ENCODE peak calls at places on chromosome 18, in nine cellular contexts. R is activated naive CD8-positive, alpha-beta T cell treated with anti-CD3 and anti-CD28 coated beads for 36 hours; H is prostate gland; K is NCI-H774; Y is stimulated activated CD4-positive, alpha-beta T cell treated with anti-CD3 and anti-CD28 coated beads, Interleukin-12 subunit alpha, Interleukin-12 subunit beta, amount 100 ng/mL, for 48 hours; G is nucleus accumbens; Q is nephron progenitor cell; X is T-helper 2 cell treated with Interferon-gamma antibody and Interleukin-4, amounts not matched to agents 5 μg/mL and 100 μg/mL, for 36 hours; D is activated T-helper 1 cell treated with anti-CD3 and anti-CD28 coated beads, Interleukin-12 subunit alpha, Interleukin-12 subunit beta, Interleukin-2, Interleukin-4 antibody, amounts not matched to agents 30 ng/mL and 10 ng/mL and 1 ng/mL, durations not matched to agents 14 hours and 24 hours and 36 hours. L is an unnamed sample.

GRCh38 chr18:26190506-26190905 is 35.7 kb upstream of the TAF4B start:
- DNase-seq in R (peak; percentile 44), H (no peak), K (no peak), Y (no peak), G (no peak), Q (no peak), X (peak; percentile 19), D (peak; percentile 22), L (no peak)

GRCh38 chr18:52339891-52340371 is at the start of gene DCC:
- DNase-seq in R (no peak), H (peak; percentile 19), K (peak; percentile 11), Y (no peak), G (peak; percentile 46), Q (peak; percentile 71), X (no peak), D (no peak), L (peak; percentile 79)

GRCh38 chr18:24602156-24602555 is 141.7 kb downstream of the HRH4 start:
- DNase-seq in R (no peak), H (no peak), K (no peak), Y (no peak), G (no peak), Q (no peak), X (no peak), D (no peak), L (no peak)

GRCh38 chr18:50982802-50983179 is 15.0 kb downstream of the ELAC1 start:
- DNase-seq in R (no peak), H (peak; percentile 16), K (no peak), Y (no peak), G (no peak), Q (no peak), X (no peak), D (no peak), L (no peak)

GRCh38 chr18:60471652-60472051 is 99.1 kb upstream of the MC4R start:
- DNase-seq in R (no peak), H (no peak), K (peak; percentile 13), Y (no peak), G (no peak), Q (no peak), X (no peak), D (no peak), L (no peak)

GRCh38 chr18:45119888-45120287 is 439.2 kb downstream of the SETBP1 start:
- DNase-seq in R (no peak), H (no peak), K (no peak), Y (no peak), G (no peak), Q (no peak), X (no peak), D (no peak), L (no peak)

GRCh38 chr18:45764000-45764686 is 40.2 kb downstream of the SLC14A1 start:
- DNase-seq in R (no peak), H (no peak), K (no peak), Y (no peak), G (no peak), Q (no peak), X (no peak), D (no peak), L (no peak)

GRCh38 chr18:21110667-21111350 is 804 bp downstream of the ROCK1 start:
- DNase-seq in R (peak; percentile 70), H (peak; percentile 31), K (peak; percentile 24), Y (peak; percentile 17), G (no peak), Q (peak; percentile 61), X (peak; percentile 58), D (peak; percentile 65), L (peak; percentile 45)

GRCh38 chr18:1017227-1017626 is 112.6 kb downstream of the ADCYAP1 start:
- DNase-seq in R (no peak), H (no peak), K (no peak), Y (no peak), G (no peak), Q (no peak), X (no peak), D (no peak), L (no peak)

GRCh38 chr18:32328379-32328778 is 138.5 kb downstream of the MEP1B start:
- DNase-seq in R (no peak), H (no peak), K (no peak), Y (no peak), G (no peak), Q (no peak), X (no peak), D (no peak), L (no peak)

GRCh38 chr18:80191264-80191663 is 56.0 kb downstream of the PARD6G start:
- DNase-seq in R (no peak), H (no peak), K (no peak), Y (no peak), G (no peak), Q (no peak), X (no peak), D (no peak), L (no peak)

GRCh38 chr18:35131387-35132283 is 90.4 kb downstream of the MAPRE2 start:
- DNase-seq in R (no peak), H (no peak), K (no peak), Y (no peak), G (peak; percentile 37), Q (no peak), X (no peak), D (no peak), L (peak; percentile 85)

L was measured in putamen.